ENCODE peak calls at places on chromosomes 2 and 18, in ten cellular contexts. A is transverse colon, F is neural progenitor cell, Y is endothelial cell, N is AG04449, H is astrocyte of the spinal cord, W is IMR-90, U is brain microvascular endothelial cell, L is NB4, G is MCF 10A. D is an unnamed sample.

GRCh38 chr18:79454034-79454735 is 58.5 kb downstream of the NFATC1 start:
- DNase-seq in H (peak), F (no peak), A (no peak), Y (no peak), U (no peak), G (no peak), N (no peak), W (peak), L (no peak), D (no peak)

GRCh38 chr2:205699554-205700289 is 17.4 kb downstream of the NRP2 start:
- DNase-seq in H (no peak), G (no peak), N (no peak), L (peak), A (no peak), F (no peak), W (no peak), U (no peak), Y (no peak), D (no peak)

GRCh38 chr2:141766225-141766624 is 364.6 kb downstream of the LRP1B start:
- DNase-seq in F (no peak), N (no peak), Y (no peak), W (no peak), A (no peak), L (no peak), H (peak), U (no peak), G (no peak), D (no peak)

GRCh38 chr2:240461471-240462072 is 26.1 kb downstream of the GPC1 start:
- DNase-seq in N (no peak), F (no peak), H (no peak), A (no peak), Y (no peak), W (no peak), L (no peak), U (no peak), G (no peak), D (peak)

GRCh38 chr2:20620271-20620681 is 30.6 kb downstream of the HS1BP3 start:
- DNase-seq in A (peak), N (no peak), G (no peak), H (no peak), W (no peak), Y (no peak), F (no peak), L (no peak), U (no peak), D (peak)

GRCh38 chr18:58572181-58572580 is 56.7 kb downstream of the ALPK2 start:
- DNase-seq in F (no peak), L (no peak), G (peak), N (peak), H (peak), A (peak), U (peak), Y (no peak), W (peak), D (no peak)

GRCh38 chr2:86414996-86415395 is 26.2 kb upstream of the KDM3A start:
- DNase-seq in H (no peak), W (no peak), U (no peak), N (no peak), L (no peak), G (no peak), A (no peak), Y (no peak), F (no peak), D (no peak)

GRCh38 chr2:164620873-164621760 is at the start of gene GRB14:
- DNase-seq in G (peak), L (no peak), H (peak), N (no peak), W (no peak), U (peak), F (peak), A (peak), Y (peak), D (no peak)

GRCh38 chr2:38076250-38076709 is 329 bp upstream of the CYP1B1 start:
- DNase-seq in G (peak), N (no peak), L (peak), A (peak), W (peak), U (peak), H (peak), F (peak), Y (peak), D (no peak)

GRCh38 chr2:241754042-241754441 is 19.6 kb downstream of the D2HGDH start:
- DNase-seq in W (no peak), H (no peak), F (no peak), Y (no peak), N (no peak), L (no peak), G (no peak), A (no peak), U (no peak), D (no peak)

GRCh38 chr2:45237850-45238542 is 228.7 kb upstream of the SIX2 start:
- DNase-seq in N (peak), F (no peak), G (peak), W (peak), H (peak), L (peak), A (no peak), U (peak), Y (no peak), D (no peak)

GRCh38 chr2:169933124-169933711 is 106.0 kb downstream of the UBR3 start:
- DNase-seq in A (no peak), U (peak), Y (no peak), W (peak), L (peak), H (peak), N (no peak), G (peak), F (peak), D (no peak)

GRCh38 chr2:5373200-5373599 is 319.0 kb upstream of the SOX11 start:
- DNase-seq in N (no peak), L (no peak), A (no peak), W (no peak), G (no peak), F (peak), Y (peak), U (peak), H (peak), D (no peak)

GRCh38 chr18:9688036-9688741 is 19.9 kb upstream of the RAB31 start:
- DNase-seq in A (no peak), N (no peak), F (no peak), W (peak), H (peak), L (no peak), U (peak), G (peak), Y (no peak), D (no peak)

GRCh38 chr2:134087371-134087921 is 166.4 kb upstream of the MGAT5 start:
- DNase-seq in Y (no peak), W (no peak), H (no peak), G (no peak), U (no peak), L (no peak), A (no peak), N (no peak), F (no peak), D (no peak)

GRCh38 chr2:163878718-163879117 is 142.9 kb upstream of the FIGN start:
- DNase-seq in U (peak), Y (peak), A (no peak), L (peak), H (peak), F (peak), N (no peak), G (peak), W (peak), D (no peak)

GRCh38 chr2:101883860-101884259 is 107.9 kb upstream of the IL1R2 start:
- DNase-seq in G (peak), F (peak), Y (no peak), N (no peak), A (peak), U (peak), H (peak), W (peak), L (peak), D (no peak)

GRCh38 chr2:173307287-173307686 is 47.4 kb upstream of the CDCA7 start:
- DNase-seq in A (no peak), N (no peak), H (no peak), G (no peak), U (no peak), Y (no peak), F (peak), L (no peak), W (no peak), D (no peak)

GRCh38 chr18:35634376-35634775 is 52.8 kb downstream of the GALNT1 start:
- DNase-seq in A (no peak), F (no peak), L (no peak), N (no peak), U (no peak), G (no peak), Y (no peak), W (no peak), H (no peak), D (no peak)

GRCh38 chr2:1708476-1709334 is 35.6 kb downstream of the PXDN start:
- DNase-seq in L (no peak), Y (no peak), U (no peak), A (no peak), W (peak), H (peak), G (peak), F (no peak), N (no peak), D (no peak)

GRCh38 chr2:188645982-188646381 is 328.2 kb upstream of the COL3A1 start:
- DNase-seq in N (peak), Y (no peak), F (no peak), A (no peak), W (peak), G (no peak), L (no peak), U (peak), H (peak), D (no peak)

GRCh38 chr18:68152770-68153169 is 562.1 kb downstream of the TMX3 start:
- DNase-seq in A (no peak), N (no peak), G (no peak), F (peak), L (peak), H (no peak), Y (no peak), U (no peak), W (no peak), D (peak)

GRCh38 chr2:215831296-215831913 is 181.9 kb downstream of the MREG start:
- DNase-seq in N (no peak), G (no peak), L (no peak), Y (no peak), W (peak), F (no peak), U (no peak), H (no peak), A (peak), D (no peak)

GRCh38 chr2:78768016-78768415 is 257.5 kb upstream of the REG3G start:
- DNase-seq in F (no peak), G (no peak), H (no peak), Y (no peak), A (no peak), W (no peak), U (no peak), L (no peak), N (no peak), D (no peak)

GRCh38 chr2:25677877-25678276 is 4.5 kb upstream of the DTNB start:
- DNase-seq in G (no peak), Y (no peak), N (no peak), W (no peak), A (no peak), F (no peak), U (no peak), L (no peak), H (no peak), D (no peak)

GRCh38 chr18:76494541-76495403 is at the start of gene ZNF516:
- DNase-seq in N (no peak), F (peak), A (no peak), H (peak), G (peak), W (peak), L (peak), U (no peak), Y (peak), D (no peak)

GRCh38 chr2:25294573-25295462 is 46.9 kb downstream of the DNMT3A start:
- DNase-seq in H (peak), W (peak), A (peak), N (no peak), F (no peak), U (peak), Y (peak), G (peak), L (peak), D (no peak)

GRCh38 chr2:200786826-200787225 is 24.9 kb upstream of the BZW1 start:
- DNase-seq in Y (no peak), G (peak), U (peak), A (no peak), N (no peak), F (no peak), H (peak), L (no peak), W (peak), D (no peak)

GRCh38 chr2:160305081-160305750 is 105.1 kb upstream of the ITGB6 start:
- DNase-seq in L (no peak), W (peak), N (no peak), H (peak), G (peak), Y (no peak), A (no peak), U (peak), F (no peak), D (no peak)

GRCh38 chr2:54024576-54024975 is 53.8 kb upstream of the PSME4 start:
- DNase-seq in L (no peak), A (no peak), Y (no peak), F (no peak), U (no peak), G (no peak), H (no peak), W (no peak), N (no peak), D (no peak)

GRCh38 chr2:3242747-3243369 is 134.8 kb downstream of the EIPR1 start:
- DNase-seq in N (no peak), Y (no peak), L (peak), G (no peak), U (no peak), F (no peak), H (no peak), A (no peak), W (peak), D (no peak)

DNA sequence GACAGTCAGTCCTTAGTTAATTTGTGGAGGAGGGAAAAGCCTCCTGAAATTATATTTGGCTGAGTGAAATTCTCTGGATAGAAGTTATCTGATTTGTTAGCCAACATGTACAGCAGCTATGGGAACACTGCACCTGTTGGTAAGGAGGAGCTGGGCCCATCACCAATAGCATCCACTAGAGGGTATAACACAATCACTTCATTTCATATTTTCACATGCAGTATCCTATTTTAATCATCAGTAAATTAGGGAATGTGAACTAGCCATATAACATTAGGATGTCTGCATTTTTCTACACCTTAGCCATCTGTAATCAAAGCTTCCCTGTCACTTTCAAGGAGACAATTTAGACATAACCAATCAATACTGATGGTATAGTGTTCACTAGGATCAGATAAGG is 818.4 kb upstream of the CDH2 start:
- DNase-seq in H (no peak), A (no peak), U (no peak), N (no peak), F (no peak), G (peak), W (peak), Y (no peak), L (no peak), D (no peak)
- TF ChIP-seq CTCF in H (peak), A (no peak), U (peak), N (peak), F (peak), G (peak), W (peak), Y (no peak), L (no peak), D (peak)

DNA sequence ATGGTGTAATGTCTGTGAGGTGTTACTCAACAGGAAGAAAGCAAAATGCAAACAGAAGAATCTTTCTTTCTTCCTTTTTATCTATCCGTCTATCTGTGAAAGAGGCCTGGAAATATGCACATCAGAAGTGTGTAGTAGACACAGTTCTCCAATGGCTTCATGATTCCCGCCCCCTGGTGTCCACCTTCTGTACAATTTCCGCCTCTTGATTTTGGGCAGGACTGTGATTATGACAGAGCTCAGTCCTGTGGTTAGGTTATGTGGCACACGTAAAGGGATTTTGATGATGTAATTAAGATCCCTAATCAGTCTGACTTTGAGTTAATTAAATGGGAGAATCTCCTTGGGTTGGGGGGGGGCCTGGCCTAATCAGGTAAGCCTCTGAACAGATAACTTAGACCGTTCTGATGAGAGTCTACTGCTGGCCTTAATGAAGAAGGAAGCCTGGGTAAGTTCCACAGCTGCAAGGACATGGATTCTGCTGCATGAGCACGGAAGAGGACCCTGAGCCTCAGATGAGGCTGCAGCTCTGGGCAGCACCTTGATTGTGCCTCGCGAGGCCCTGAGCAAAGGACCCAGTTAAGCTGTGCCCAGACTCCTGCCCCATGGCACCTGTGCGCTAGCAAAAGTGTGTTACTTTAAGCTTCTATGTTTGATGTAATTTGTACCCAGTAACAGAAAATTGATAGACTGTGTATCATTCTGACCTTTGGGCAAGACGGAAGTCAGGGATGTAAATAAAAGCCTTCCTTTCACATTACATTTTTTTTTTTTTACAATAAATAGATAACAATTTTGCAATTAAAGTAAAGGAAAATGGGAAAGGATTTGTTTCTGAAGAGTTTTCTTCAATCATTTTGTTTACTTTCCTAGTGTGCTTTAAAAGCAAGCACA is 11.3 kb upstream of the KCNF1 start:
- DNase-seq in A (peak), H (no peak), Y (no peak), W (peak), N (no peak), G (peak), U (no peak), F (no peak), L (peak), D (no peak)
- TF ChIP-seq CTCF in A (peak), H (peak), Y (peak), W (peak), N (peak), G (peak), U (peak), F (peak), L (peak), D (peak)

DNA sequence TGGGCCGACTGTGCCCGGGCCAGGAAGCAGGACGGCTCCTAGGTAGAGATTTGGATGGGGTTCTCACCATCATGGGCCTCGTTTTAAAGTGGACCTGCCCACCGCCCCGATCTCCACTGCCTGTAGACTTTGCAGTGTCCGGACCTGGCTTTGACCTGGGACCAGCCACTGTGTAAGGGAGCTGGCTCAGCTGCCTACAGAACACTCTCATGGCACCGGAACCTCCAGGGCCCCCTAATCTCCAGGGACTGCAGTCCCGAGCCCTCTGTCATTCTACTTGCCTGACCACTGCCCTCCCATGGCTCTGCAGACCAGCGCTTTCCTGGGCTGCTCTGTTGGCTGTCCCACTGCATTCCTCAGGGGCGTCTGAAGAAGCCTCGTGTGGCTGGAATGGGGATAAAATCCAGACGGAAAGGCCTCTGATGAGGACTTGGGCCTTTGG is 120.8 kb downstream of the GLI2 start:
- DNase-seq in H (no peak), W (peak), N (no peak), U (peak), L (no peak), A (no peak), G (no peak), F (peak), Y (peak), D (peak)
- TF ChIP-seq CTCF in H (peak), W (peak), N (peak), U (peak), L (no peak), A (peak), G (no peak), F (peak), Y (no peak), D (peak)

GRCh38 chr2:73920577-73921545 is 5.8 kb upstream of the DGUOK start:
- DNase-seq in N (no peak), U (no peak), Y (peak), A (peak), W (peak), H (no peak), G (peak), F (peak), L (peak), D (no peak)
- TF ChIP-seq CTCF in N (peak), U (peak), Y (peak), A (peak), W (peak), H (peak), G (peak), F (peak), L (peak), D (peak)

GRCh38 chr2:168346725-168347477 is 99.5 kb upstream of the STK39 start:
- DNase-seq in H (peak), A (peak), L (peak), Y (peak), G (peak), W (peak), N (no peak), F (peak), U (peak), D (no peak)
- TF ChIP-seq CTCF in H (peak), A (peak), L (peak), Y (peak), G (peak), W (peak), N (peak), F (peak), U (peak), D (peak)

GRCh38 chr2:216877085-216877484 is 17.2 kb upstream of the TNP1 start:
- DNase-seq in Y (no peak), A (no peak), G (peak), F (no peak), U (no peak), W (no peak), H (no peak), L (peak), N (no peak), D (no peak)
- TF ChIP-seq CTCF in Y (no peak), A (no peak), G (no peak), F (no peak), U (peak), W (no peak), H (no peak), L (peak), N (peak), D (peak)

GRCh38 chr2:153360239-153360638 is 118.3 kb downstream of the RPRM start:
- DNase-seq in N (no peak), H (no peak), F (peak), U (no peak), W (no peak), Y (no peak), A (no peak), L (no peak), G (no peak), D (no peak)
- TF ChIP-seq CTCF in N (no peak), H (no peak), F (no peak), U (no peak), W (no peak), Y (no peak), A (no peak), L (no peak), G (no peak), D (no peak)